ENCODE peak calls at places on chromosomes 11 and 22, in ten cellular contexts. One of them, this sample, is unnamed.

GRCh38 chr22:50252081-50253045 is 1.3 kb upstream of the HDAC10 start:
- DNase-seq in brain microvascular endothelial cell: peak; percentile 55
- DNase-seq in CD8-positive, alpha-beta T cell: peak; percentile 83
- DNase-seq in HCT116: no peak
- DNase-seq in heart left ventricle: peak; percentile 77
- DNase-seq in astrocyte of the spinal cord: peak; percentile 50
- DNase-seq in GM23338: peak; percentile 87
- DNase-seq in PC-3: peak; percentile 62
- DNase-seq in mammary epithelial cell: peak; percentile 64
- DNase-seq in A549: no peak
- DNase-seq in this sample: peak; percentile 64

GRCh38 chr11:131694526-131695424 is 324.4 kb downstream of the NTM start:
- DNase-seq in mammary epithelial cell: peak; percentile 65
- DNase-seq in astrocyte of the spinal cord: peak; percentile 75
- DNase-seq in HCT116: peak; percentile 13
- DNase-seq in heart left ventricle: peak; percentile 87
- DNase-seq in brain microvascular endothelial cell: peak; percentile 70
- DNase-seq in A549: peak; percentile 41
- DNase-seq in CD8-positive, alpha-beta T cell: no peak
- DNase-seq in GM23338: peak; percentile 91
- DNase-seq in PC-3: peak; percentile 81
- DNase-seq in this sample: peak; percentile 61

GRCh38 chr11:11043676-11044075 is 185.8 kb upstream of the ZBED5 start:
- DNase-seq in mammary epithelial cell: no peak
- DNase-seq in HCT116: no peak
- DNase-seq in astrocyte of the spinal cord: no peak
- DNase-seq in CD8-positive, alpha-beta T cell: no peak
- DNase-seq in brain microvascular endothelial cell: no peak
- DNase-seq in A549: no peak
- DNase-seq in PC-3: no peak
- DNase-seq in GM23338: no peak
- DNase-seq in heart left ventricle: no peak
- DNase-seq in this sample: no peak

GRCh38 chr22:39414886-39415285 is 15.3 kb downstream of the TAB1 start:
- DNase-seq in PC-3: no peak
- DNase-seq in CD8-positive, alpha-beta T cell: no peak
- DNase-seq in brain microvascular endothelial cell: no peak
- DNase-seq in heart left ventricle: peak; percentile 80
- DNase-seq in HCT116: no peak
- DNase-seq in astrocyte of the spinal cord: no peak
- DNase-seq in mammary epithelial cell: no peak
- DNase-seq in GM23338: no peak
- DNase-seq in A549: no peak
- DNase-seq in this sample: no peak

GRCh38 chr11:107973641-107974040 is 35.1 kb upstream of the CUL5 start:
- DNase-seq in A549: no peak
- DNase-seq in GM23338: no peak
- DNase-seq in HCT116: no peak
- DNase-seq in astrocyte of the spinal cord: no peak
- DNase-seq in PC-3: no peak
- DNase-seq in heart left ventricle: no peak
- DNase-seq in CD8-positive, alpha-beta T cell: no peak
- DNase-seq in mammary epithelial cell: no peak
- DNase-seq in brain microvascular endothelial cell: no peak
- DNase-seq in this sample: no peak

GRCh38 chr11:96015911-96016565 is 92.1 kb upstream of the MTMR2 start:
- DNase-seq in PC-3: no peak
- DNase-seq in A549: no peak
- DNase-seq in GM23338: peak; percentile 47
- DNase-seq in astrocyte of the spinal cord: no peak
- DNase-seq in CD8-positive, alpha-beta T cell: peak; percentile 57
- DNase-seq in mammary epithelial cell: no peak
- DNase-seq in brain microvascular endothelial cell: no peak
- DNase-seq in HCT116: no peak
- DNase-seq in heart left ventricle: no peak
- DNase-seq in this sample: peak; percentile 75

GRCh38 chr22:19853879-19854777 is 546 bp downstream of the GNB1L start:
- DNase-seq in heart left ventricle: peak; percentile 30
- DNase-seq in PC-3: no peak
- DNase-seq in mammary epithelial cell: no peak
- DNase-seq in GM23338: no peak
- DNase-seq in CD8-positive, alpha-beta T cell: no peak
- DNase-seq in astrocyte of the spinal cord: peak; percentile 7
- DNase-seq in brain microvascular endothelial cell: no peak
- DNase-seq in HCT116: peak; percentile 2
- DNase-seq in A549: no peak
- DNase-seq in this sample: peak; percentile 51

GRCh38 chr11:124673333-124674167 is at the start of the genes SIAE and SPA17:
- DNase-seq in GM23338: peak; percentile 96
- DNase-seq in brain microvascular endothelial cell: peak; percentile 90
- DNase-seq in heart left ventricle: peak; percentile 97
- DNase-seq in HCT116: peak; percentile 94
- DNase-seq in astrocyte of the spinal cord: peak; percentile 98
- DNase-seq in PC-3: peak; percentile 94
- DNase-seq in CD8-positive, alpha-beta T cell: peak; percentile 88
- DNase-seq in A549: peak; percentile 87
- DNase-seq in mammary epithelial cell: peak; percentile 95
- DNase-seq in this sample: no peak

GRCh38 chr22:19879248-19879575 is 24.5 kb upstream of the GNB1L start:
- DNase-seq in brain microvascular endothelial cell: no peak
- DNase-seq in heart left ventricle: no peak
- DNase-seq in A549: no peak
- DNase-seq in CD8-positive, alpha-beta T cell: no peak
- DNase-seq in PC-3: no peak
- DNase-seq in HCT116: no peak
- DNase-seq in astrocyte of the spinal cord: no peak
- DNase-seq in GM23338: no peak
- DNase-seq in mammary epithelial cell: no peak
- DNase-seq in this sample: no peak

GRCh38 chr11:91163619-91164451 is 941.0 kb upstream of the CHORDC1 start:
- DNase-seq in PC-3: peak; percentile 89
- DNase-seq in GM23338: no peak
- DNase-seq in mammary epithelial cell: peak; percentile 49
- DNase-seq in heart left ventricle: no peak
- DNase-seq in CD8-positive, alpha-beta T cell: no peak
- DNase-seq in brain microvascular endothelial cell: peak; percentile 74
- DNase-seq in astrocyte of the spinal cord: peak; percentile 73
- DNase-seq in HCT116: no peak
- DNase-seq in A549: no peak
- DNase-seq in this sample: no peak

GRCh38 chr22:44738347-44738715 is 14.0 kb upstream of the ARHGAP8 start:
- DNase-seq in A549: no peak
- DNase-seq in mammary epithelial cell: no peak
- DNase-seq in GM23338: no peak
- DNase-seq in PC-3: peak; percentile 21
- DNase-seq in brain microvascular endothelial cell: no peak
- DNase-seq in HCT116: no peak
- DNase-seq in CD8-positive, alpha-beta T cell: no peak
- DNase-seq in heart left ventricle: no peak
- DNase-seq in astrocyte of the spinal cord: no peak
- DNase-seq in this sample: no peak

GRCh38 chr11:46391578-46392420 is at the start of gene CHRM4:
- DNase-seq in PC-3: no peak
- DNase-seq in brain microvascular endothelial cell: no peak
- DNase-seq in mammary epithelial cell: peak; percentile 26
- DNase-seq in GM23338: peak; percentile 70
- DNase-seq in CD8-positive, alpha-beta T cell: no peak
- DNase-seq in A549: peak; percentile 80
- DNase-seq in astrocyte of the spinal cord: no peak
- DNase-seq in HCT116: no peak
- DNase-seq in heart left ventricle: no peak
- DNase-seq in this sample: no peak

GRCh38 chr11:11973361-11973800 is 35.0 kb downstream of the DKK3 start:
- DNase-seq in mammary epithelial cell: no peak
- DNase-seq in PC-3: no peak
- DNase-seq in brain microvascular endothelial cell: no peak
- DNase-seq in HCT116: no peak
- DNase-seq in GM23338: no peak
- DNase-seq in astrocyte of the spinal cord: peak; percentile 67
- DNase-seq in A549: no peak
- DNase-seq in CD8-positive, alpha-beta T cell: no peak
- DNase-seq in heart left ventricle: peak; percentile 90
- DNase-seq in this sample: no peak

DNA sequence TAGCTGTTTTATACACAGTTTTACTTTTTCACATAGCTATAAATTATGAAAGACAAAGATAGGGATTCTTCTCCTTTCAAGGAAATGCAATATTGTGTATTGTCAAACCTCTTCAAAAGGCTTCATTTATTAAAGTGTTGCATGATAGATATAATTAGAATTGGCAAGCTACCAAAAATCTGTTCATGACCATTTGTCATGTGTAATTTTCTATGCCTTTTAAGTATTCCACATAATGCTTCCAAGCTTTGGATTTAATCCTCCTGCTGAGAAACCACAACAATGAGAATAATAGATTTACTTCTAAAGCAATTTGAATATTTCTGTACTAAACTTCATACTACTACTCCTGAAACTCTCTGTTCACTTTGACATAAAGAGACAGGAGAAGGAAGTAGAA is 403.2 kb upstream of the CCDC179 start:
- DNase-seq in PC-3: no peak
- DNase-seq in heart left ventricle: no peak
- DNase-seq in brain microvascular endothelial cell: no peak
- DNase-seq in astrocyte of the spinal cord: no peak
- DNase-seq in mammary epithelial cell: no peak
- DNase-seq in HCT116: no peak
- DNase-seq in CD8-positive, alpha-beta T cell: no peak
- DNase-seq in GM23338: no peak
- DNase-seq in A549: no peak
- DNase-seq in this sample: no peak
- TF ChIP-seq CTCF in PC-3: no peak
- TF ChIP-seq CTCF in heart left ventricle: no peak
- TF ChIP-seq CTCF in brain microvascular endothelial cell: no peak
- TF ChIP-seq CTCF in astrocyte of the spinal cord: no peak
- TF ChIP-seq CTCF in mammary epithelial cell: no peak
- TF ChIP-seq CTCF in HCT116: no peak
- TF ChIP-seq CTCF in CD8-positive, alpha-beta T cell: no peak
- TF ChIP-seq CTCF in GM23338: no peak
- TF ChIP-seq CTCF in A549: no peak
- TF ChIP-seq CTCF in this sample: no peak

DNA sequence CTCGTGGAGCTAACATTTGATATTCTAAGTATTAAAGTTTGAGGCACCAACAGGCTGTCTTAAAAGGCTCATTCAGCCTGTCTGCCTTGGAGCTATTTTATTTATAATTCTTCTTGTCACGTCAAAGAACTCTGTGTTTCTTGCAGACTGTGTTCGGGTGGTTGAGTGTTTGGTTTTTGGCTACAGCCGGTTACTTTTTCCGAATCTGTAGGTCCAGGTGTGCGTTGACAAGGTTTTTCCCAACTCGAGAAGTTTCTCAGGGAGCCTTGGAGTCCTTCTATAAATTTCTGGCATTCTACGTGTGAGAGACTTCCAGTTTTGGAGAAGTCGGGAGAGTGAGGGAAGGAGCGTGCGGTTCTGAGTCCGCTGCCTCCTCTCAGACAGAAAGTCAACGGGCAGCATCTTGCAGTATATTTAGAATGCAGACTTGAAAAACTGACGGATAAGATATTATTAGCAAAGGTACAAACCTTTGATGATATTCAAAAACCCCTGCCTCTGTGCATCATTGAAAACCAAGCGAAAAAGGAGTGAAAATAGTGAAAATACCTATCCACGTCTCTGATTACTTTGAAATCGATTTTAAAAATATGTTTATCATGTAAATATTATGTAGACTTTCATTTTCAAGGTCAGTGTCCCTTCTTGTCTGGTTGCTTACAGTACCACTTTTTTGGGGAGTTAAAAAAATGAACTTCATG is 85.2 kb upstream of the PPARA start:
- DNase-seq in CD8-positive, alpha-beta T cell: no peak
- DNase-seq in astrocyte of the spinal cord: peak; percentile 54
- DNase-seq in HCT116: no peak
- DNase-seq in mammary epithelial cell: peak; percentile 58
- DNase-seq in heart left ventricle: peak; percentile 23
- DNase-seq in brain microvascular endothelial cell: no peak
- DNase-seq in PC-3: peak; percentile 35
- DNase-seq in A549: no peak
- DNase-seq in GM23338: no peak
- DNase-seq in this sample: no peak
- H3K4me3 ChIP-seq in CD8-positive, alpha-beta T cell: no peak overlapping the region
- H3K4me3 ChIP-seq in astrocyte of the spinal cord: no peak overlapping the region
- H3K4me3 ChIP-seq in HCT116: peak overlapping the region; percentile 29
- H3K4me3 ChIP-seq in mammary epithelial cell: peak overlapping the region; percentile 69
- H3K4me3 ChIP-seq in heart left ventricle: peak overlapping the region; percentile 93
- H3K4me3 ChIP-seq in brain microvascular endothelial cell: no peak overlapping the region
- H3K4me3 ChIP-seq in PC-3: peak overlapping the region; percentile 66
- H3K4me3 ChIP-seq in A549: peak overlapping the region; percentile 32
- H3K4me3 ChIP-seq in GM23338: no peak overlapping the region
- H3K4me3 ChIP-seq in this sample: no peak overlapping the region

DNA sequence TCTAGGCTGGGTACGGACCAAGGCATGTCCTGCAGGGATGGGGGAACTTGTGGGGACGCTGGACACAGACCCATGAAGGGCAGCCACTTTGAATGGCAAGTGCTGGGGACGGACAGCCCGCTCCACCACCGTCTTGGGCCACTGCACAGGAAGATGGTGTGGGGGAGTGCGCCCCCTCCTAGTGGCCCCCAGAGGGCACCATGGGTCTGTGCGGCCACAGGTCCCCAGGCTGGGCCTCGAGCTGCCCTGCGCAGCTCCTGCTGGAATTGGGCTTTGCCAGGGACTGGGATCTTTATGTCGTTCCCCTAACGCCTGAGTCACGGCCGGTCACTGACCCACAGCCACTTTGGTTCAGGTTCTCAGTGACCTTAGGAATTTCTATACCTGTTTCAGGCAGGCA is 44.4 kb downstream of the NAT10 start:
- DNase-seq in PC-3: peak; percentile 7
- DNase-seq in brain microvascular endothelial cell: no peak
- DNase-seq in A549: peak; percentile 36
- DNase-seq in mammary epithelial cell: no peak
- DNase-seq in HCT116: no peak
- DNase-seq in CD8-positive, alpha-beta T cell: no peak
- DNase-seq in astrocyte of the spinal cord: no peak
- DNase-seq in GM23338: peak; percentile 61
- DNase-seq in heart left ventricle: no peak
- DNase-seq in this sample: no peak
- TF ChIP-seq CTCF in PC-3: peak; percentile 55
- TF ChIP-seq CTCF in brain microvascular endothelial cell: peak; percentile 65
- TF ChIP-seq CTCF in A549: peak; percentile 34
- TF ChIP-seq CTCF in mammary epithelial cell: no peak
- TF ChIP-seq CTCF in HCT116: peak; percentile 52
- TF ChIP-seq CTCF in CD8-positive, alpha-beta T cell: no peak
- TF ChIP-seq CTCF in astrocyte of the spinal cord: peak; percentile 50
- TF ChIP-seq CTCF in GM23338: peak; percentile 45
- TF ChIP-seq CTCF in heart left ventricle: peak; percentile 30
- TF ChIP-seq CTCF in this sample: peak; percentile 46

GRCh38 chr11:118819687-118820086 is 28.7 kb upstream of the DDX6 start:
- DNase-seq in CD8-positive, alpha-beta T cell: no peak
- DNase-seq in A549: no peak
- DNase-seq in astrocyte of the spinal cord: no peak
- DNase-seq in mammary epithelial cell: no peak
- DNase-seq in brain microvascular endothelial cell: no peak
- DNase-seq in HCT116: no peak
- DNase-seq in GM23338: no peak
- DNase-seq in heart left ventricle: no peak
- DNase-seq in PC-3: no peak
- DNase-seq in this sample: no peak

GRCh38 chr11:118818130-118818529 is 27.2 kb upstream of the DDX6 start:
- DNase-seq in brain microvascular endothelial cell: no peak
- DNase-seq in heart left ventricle: no peak
- DNase-seq in PC-3: no peak
- DNase-seq in GM23338: no peak
- DNase-seq in astrocyte of the spinal cord: no peak
- DNase-seq in HCT116: no peak
- DNase-seq in CD8-positive, alpha-beta T cell: no peak
- DNase-seq in A549: no peak
- DNase-seq in mammary epithelial cell: no peak
- DNase-seq in this sample: no peak

GRCh38 chr11:118820412-118821357 is 29.7 kb upstream of the DDX6 start:
- DNase-seq in CD8-positive, alpha-beta T cell: no peak
- DNase-seq in GM23338: peak; percentile 46
- DNase-seq in brain microvascular endothelial cell: no peak
- DNase-seq in mammary epithelial cell: peak; percentile 43
- DNase-seq in astrocyte of the spinal cord: peak; percentile 65
- DNase-seq in PC-3: peak; percentile 89
- DNase-seq in heart left ventricle: peak; percentile 89
- DNase-seq in A549: no peak
- DNase-seq in HCT116: peak; percentile 50
- DNase-seq in this sample: no peak
- H3K4me3 ChIP-seq in CD8-positive, alpha-beta T cell: no peak overlapping the region
- H3K4me3 ChIP-seq in GM23338: no peak overlapping the region
- H3K4me3 ChIP-seq in brain microvascular endothelial cell: no peak overlapping the region
- H3K4me3 ChIP-seq in mammary epithelial cell: no peak overlapping the region
- H3K4me3 ChIP-seq in astrocyte of the spinal cord: no peak overlapping the region
- H3K4me3 ChIP-seq in PC-3: no peak overlapping the region
- H3K4me3 ChIP-seq in heart left ventricle: no peak overlapping the region
- H3K4me3 ChIP-seq in A549: no peak overlapping the region
- H3K4me3 ChIP-seq in HCT116: peak overlapping the region; percentile 25
- H3K4me3 ChIP-seq in this sample: no peak overlapping the region

This sample was measured in DND-41.